ENCODE peak calls at places on chromosomes 7 and 10, in ten cellular contexts. O, W, G, E, J, P, X, M, N and K are unnamed samples.

GRCh38 chr10:132129431-132129830 is 57.3 kb upstream of the DPYSL4 start:
- DNase-seq in O (peak; percentile 65), W (peak; percentile 35), G (peak; percentile 17), E (no peak), J (no peak), P (no peak), X (peak; percentile 4), M (peak; percentile 4), N (peak; percentile 28), K (peak; percentile 78)

GRCh38 chr10:93074137-93074596 is 474 bp downstream of the CYP26A1 start:
- DNase-seq in O (peak; percentile 63), W (no peak), G (no peak), E (no peak), J (no peak), P (no peak), X (no peak), M (no peak), N (no peak), K (no peak)

GRCh38 chr10:75050520-75050919 is 60.9 kb upstream of the SAMD8 start:
- DNase-seq in O (no peak), W (peak; percentile 44), G (no peak), E (no peak), J (no peak), P (no peak), X (no peak), M (no peak), N (no peak), K (no peak)

GRCh38 chr7:2920956-2921708 is 77.0 kb upstream of the GNA12 start:
- DNase-seq in O (peak; percentile 60), W (no peak), G (no peak), E (no peak), J (no peak), P (no peak), X (no peak), M (no peak), N (no peak), K (no peak)

GRCh38 chr7:70566659-70567058 is 565.3 kb upstream of the GALNT17 start:
- DNase-seq in O (no peak), W (no peak), G (no peak), E (no peak), J (no peak), P (no peak), X (no peak), M (no peak), N (no peak), K (no peak)

GRCh38 chr7:133530682-133531081 is 277.8 kb downstream of the EXOC4 start:
- DNase-seq in O (no peak), W (no peak), G (no peak), E (no peak), J (peak; percentile 48), P (no peak), X (no peak), M (no peak), N (no peak), K (no peak)

GRCh38 chr7:19397917-19398316 is 252.7 kb upstream of the FERD3L start:
- DNase-seq in O (no peak), W (no peak), G (no peak), E (no peak), J (peak; percentile 78), P (no peak), X (no peak), M (no peak), N (no peak), K (no peak)

GRCh38 chr7:157841757-157842390 is 505.1 kb downstream of the DNAJB6 start:
- DNase-seq in O (peak; percentile 20), W (peak; percentile 16), G (no peak), E (no peak), J (no peak), P (no peak), X (no peak), M (no peak), N (peak; percentile 30), K (no peak)

GRCh38 chr7:41035788-41036187 is 667.1 kb downstream of the INHBA start:
- DNase-seq in O (no peak), W (no peak), G (no peak), E (no peak), J (no peak), P (no peak), X (no peak), M (no peak), N (no peak), K (no peak)

GRCh38 chr10:90288403-90288933 is 569.4 kb downstream of the HTR7 start:
- DNase-seq in O (no peak), W (no peak), G (no peak), E (peak; percentile 4), J (peak; percentile 56), P (no peak), X (no peak), M (no peak), N (no peak), K (no peak)

GRCh38 chr7:79507161-79507560 is 53.7 kb upstream of the MAGI2 start:
- DNase-seq in O (no peak), W (no peak), G (no peak), E (no peak), J (no peak), P (no peak), X (no peak), M (no peak), N (no peak), K (no peak)

GRCh38 chr7:143120696-143121405 is 11.0 kb upstream of the PIP start:
- DNase-seq in O (no peak), W (no peak), G (no peak), E (no peak), J (no peak), P (no peak), X (no peak), M (no peak), N (no peak), K (no peak)

GRCh38 chr7:117731455-117731854 is 141.8 kb downstream of the CTTNBP2 start:
- DNase-seq in O (no peak), W (no peak), G (no peak), E (no peak), J (peak; percentile 11), P (no peak), X (no peak), M (no peak), N (no peak), K (no peak)

GRCh38 chr7:66654275-66655112 is 25.8 kb downstream of the KCTD7 start:
- DNase-seq in O (peak; percentile 99), W (peak; percentile 99), G (peak; percentile 98), E (peak; percentile 99), J (peak; percentile 96), P (peak; percentile 97), X (peak; percentile 98), M (peak; percentile 98), N (peak; percentile 100), K (peak; percentile 99)
- TF ChIP-seq CTCF in O (no peak), W (no peak), G (no peak), E (no peak), J (no peak), P (no peak), X (no peak), M (peak; percentile 23), N (no peak), K (no peak)

GRCh38 chr10:116810895-116811294 is 38.4 kb upstream of the ENO4 start:
- DNase-seq in O (no peak), W (no peak), G (no peak), E (no peak), J (no peak), P (no peak), X (no peak), M (no peak), N (no peak), K (no peak)

GRCh38 chr10:116809528-116810500 is 39.5 kb upstream of the ENO4 start:
- DNase-seq in O (no peak), W (no peak), G (no peak), E (peak; percentile 35), J (no peak), P (no peak), X (peak; percentile 23), M (no peak), N (no peak), K (peak; percentile 32)

GRCh38 chr10:116808706-116809105 is 40.6 kb upstream of the ENO4 start:
- DNase-seq in O (no peak), W (no peak), G (no peak), E (no peak), J (no peak), P (no peak), X (no peak), M (no peak), N (no peak), K (no peak)

GRCh38 chr10:116815641-116816415 is 33.5 kb upstream of the ENO4 start:
- DNase-seq in O (no peak), W (no peak), G (no peak), E (peak; percentile 19), J (peak; percentile 42), P (no peak), X (no peak), M (no peak), N (no peak), K (no peak)

GRCh38 chr10:116811691-116812090 is 37.6 kb upstream of the ENO4 start:
- DNase-seq in O (no peak), W (no peak), G (no peak), E (no peak), J (no peak), P (no peak), X (no peak), M (no peak), N (no peak), K (no peak)
- H3K36me3 ChIP-seq in O (no peaks in the 10 kb centered on the region), W (no peaks in the 10 kb centered on the region), G (no peaks in the 10 kb centered on the region), E (no peaks in the 10 kb centered on the region), J (no peaks in the 10 kb centered on the region), P (no peaks in the 10 kb centered on the region), X (no peaks in the 10 kb centered on the region), M (no peaks in the 10 kb centered on the region), N (no peaks in the 10 kb centered on the region), K (no peaks in the 10 kb centered on the region)

GRCh38 chr10:121696854-121697253 is 98.6 kb upstream of the FGFR2 start:
- DNase-seq in O (no peak), W (no peak), G (no peak), E (peak; percentile 50), J (no peak), P (no peak), X (no peak), M (no peak), N (no peak), K (peak; percentile 59)
- TF ChIP-seq CTCF in O (peak; percentile 30), W (no peak), G (peak; percentile 20), E (peak; percentile 38), J (peak; percentile 56), P (peak; percentile 19), X (peak; percentile 39), M (peak; percentile 38), N (peak; percentile 20), K (peak; percentile 65)

GRCh38 chr7:99452541-99452940 is 13.4 kb downstream of the ATP5MF start:
- DNase-seq in O (no peak), W (no peak), G (no peak), E (no peak), J (no peak), P (no peak), X (no peak), M (no peak), N (no peak), K (no peak)

GRCh38 chr7:99448855-99449254 is 10.1 kb downstream of the CPSF4 start:
- DNase-seq in O (no peak), W (no peak), G (no peak), E (no peak), J (no peak), P (no peak), X (no peak), M (no peak), N (no peak), K (no peak)

GRCh38 chr7:99453105-99453504 is 12.9 kb downstream of the ATP5MF start:
- DNase-seq in O (no peak), W (no peak), G (peak; percentile 47), E (no peak), J (no peak), P (no peak), X (peak; percentile 31), M (no peak), N (no peak), K (no peak)

GRCh38 chr7:99455874-99456273 is 10.1 kb downstream of the ATP5MF start:
- DNase-seq in O (peak; percentile 57), W (no peak), G (no peak), E (no peak), J (no peak), P (no peak), X (no peak), M (no peak), N (no peak), K (no peak)

GRCh38 chr7:99451936-99452335 is 13.2 kb downstream of the CPSF4 start:
- DNase-seq in O (no peak), W (no peak), G (peak; percentile 71), E (no peak), J (no peak), P (no peak), X (peak; percentile 38), M (no peak), N (no peak), K (no peak)
- H3K36me3 ChIP-seq in O (no peaks in the 10 kb centered on the region), W (no peaks in the 10 kb centered on the region), G (peaks cover 98% of the 10 kb centered on the region), E (no peaks in the 10 kb centered on the region), J (peaks cover 73% of the 10 kb centered on the region), P (peaks cover 9% of the 10 kb centered on the region), X (peaks cover 91% of the 10 kb centered on the region), M (peaks cover 4% of the 10 kb centered on the region), N (peaks cover 25% of the 10 kb centered on the region), K (peaks cover 88% of the 10 kb centered on the region)